ENCODE peak calls at places on chromosomes 12 and 14, in five cellular contexts. One of them, this sample, is unnamed.

GRCh38 chr12:12286441-12286840 is 19.6 kb upstream of the LRP6 start:
- DNase-seq in upper lobe of right lung: no peak
- DNase-seq in mammary epithelial cell: no peak
- DNase-seq in tibial artery: no peak
- DNase-seq in fibroblast of pulmonary artery: no peak
- DNase-seq in this sample: no peak

GRCh38 chr14:24427537-24428508 is 1.6 kb downstream of the CBLN3 start:
- DNase-seq in mammary epithelial cell: no peak
- DNase-seq in tibial artery: no peak
- DNase-seq in upper lobe of right lung: no peak
- DNase-seq in fibroblast of pulmonary artery: no peak
- DNase-seq in this sample: no peak

GRCh38 chr14:106803379-106803778 is 1277.0 kb downstream of the TMEM121 start:
- DNase-seq in upper lobe of right lung: no peak
- DNase-seq in mammary epithelial cell: no peak
- DNase-seq in fibroblast of pulmonary artery: no peak
- DNase-seq in tibial artery: no peak
- DNase-seq in this sample: no peak

GRCh38 chr12:24852420-24852819 is 96.5 kb downstream of the BCAT1 start:
- DNase-seq in upper lobe of right lung: no peak
- DNase-seq in mammary epithelial cell: no peak
- DNase-seq in tibial artery: no peak
- DNase-seq in fibroblast of pulmonary artery: peak; percentile 23
- DNase-seq in this sample: no peak

GRCh38 chr14:103533137-103533998 is 4.4 kb downstream of the TRMT61A start:
- DNase-seq in tibial artery: no peak
- DNase-seq in mammary epithelial cell: no peak
- DNase-seq in upper lobe of right lung: no peak
- DNase-seq in fibroblast of pulmonary artery: no peak
- DNase-seq in this sample: no peak

GRCh38 chr14:67820428-67820881 is 876 bp downstream of the RAD51B start:
- DNase-seq in mammary epithelial cell: peak; percentile 8
- DNase-seq in upper lobe of right lung: no peak
- DNase-seq in tibial artery: no peak
- DNase-seq in fibroblast of pulmonary artery: peak; percentile 14
- DNase-seq in this sample: peak; percentile 36

GRCh38 chr12:51080136-51080535 is 3.3 kb downstream of the CSRNP2 start:
- DNase-seq in mammary epithelial cell: no peak
- DNase-seq in fibroblast of pulmonary artery: no peak
- DNase-seq in upper lobe of right lung: no peak
- DNase-seq in tibial artery: no peak
- DNase-seq in this sample: no peak

GRCh38 chr14:97705107-97705506 is 907.9 kb downstream of the VRK1 start:
- DNase-seq in mammary epithelial cell: no peak
- DNase-seq in fibroblast of pulmonary artery: no peak
- DNase-seq in upper lobe of right lung: no peak
- DNase-seq in tibial artery: no peak
- DNase-seq in this sample: no peak

GRCh38 chr14:73458219-73458976 is at the start of gene NUMB:
- DNase-seq in mammary epithelial cell: peak; percentile 100
- DNase-seq in tibial artery: peak; percentile 99
- DNase-seq in fibroblast of pulmonary artery: peak; percentile 100
- DNase-seq in upper lobe of right lung: peak; percentile 97
- DNase-seq in this sample: peak; percentile 100

GRCh38 chr14:80202888-80203562 is 8.3 kb downstream of the DIO2 start:
- DNase-seq in tibial artery: no peak
- DNase-seq in fibroblast of pulmonary artery: peak; percentile 11
- DNase-seq in mammary epithelial cell: no peak
- DNase-seq in upper lobe of right lung: no peak
- DNase-seq in this sample: peak; percentile 6

GRCh38 chr14:70934502-70935134 is 27.4 kb downstream of the PCNX1 start:
- DNase-seq in mammary epithelial cell: peak; percentile 45
- DNase-seq in tibial artery: no peak
- DNase-seq in fibroblast of pulmonary artery: peak; percentile 72
- DNase-seq in upper lobe of right lung: no peak
- DNase-seq in this sample: no peak

GRCh38 chr12:5960783-5961182 is 15.7 kb upstream of the ANO2 start:
- DNase-seq in tibial artery: no peak
- DNase-seq in mammary epithelial cell: no peak
- DNase-seq in upper lobe of right lung: no peak
- DNase-seq in fibroblast of pulmonary artery: no peak
- DNase-seq in this sample: no peak

GRCh38 chr12:98179151-98179550 is 336.2 kb upstream of the TMPO start:
- DNase-seq in fibroblast of pulmonary artery: no peak
- DNase-seq in tibial artery: no peak
- DNase-seq in mammary epithelial cell: no peak
- DNase-seq in upper lobe of right lung: no peak
- DNase-seq in this sample: no peak

GRCh38 chr14:91931478-91932088 is 15.9 kb downstream of the FBLN5 start:
- DNase-seq in mammary epithelial cell: no peak
- DNase-seq in fibroblast of pulmonary artery: no peak
- DNase-seq in upper lobe of right lung: no peak
- DNase-seq in tibial artery: peak; percentile 35
- DNase-seq in this sample: no peak

GRCh38 chr12:53843545-53843944 is 91.8 kb upstream of the CISTR start:
- DNase-seq in mammary epithelial cell: no peak
- DNase-seq in tibial artery: no peak
- DNase-seq in fibroblast of pulmonary artery: no peak
- DNase-seq in upper lobe of right lung: no peak
- DNase-seq in this sample: no peak

GRCh38 chr12:21839776-21840175 is 65.3 kb upstream of the KCNJ8 start:
- DNase-seq in mammary epithelial cell: no peak
- DNase-seq in fibroblast of pulmonary artery: no peak
- DNase-seq in upper lobe of right lung: no peak
- DNase-seq in tibial artery: no peak
- DNase-seq in this sample: no peak

GRCh38 chr12:124497658-124498057 is 69.8 kb downstream of the NCOR2 start:
- DNase-seq in fibroblast of pulmonary artery: peak; percentile 87
- DNase-seq in tibial artery: peak; percentile 75
- DNase-seq in mammary epithelial cell: peak; percentile 68
- DNase-seq in upper lobe of right lung: no peak
- DNase-seq in this sample: peak; percentile 74

GRCh38 chr12:12443482-12443881 is 86.6 kb downstream of the BORCS5 start:
- DNase-seq in mammary epithelial cell: no peak
- DNase-seq in tibial artery: peak; percentile 61
- DNase-seq in upper lobe of right lung: no peak
- DNase-seq in fibroblast of pulmonary artery: peak; percentile 67
- DNase-seq in this sample: no peak

GRCh38 chr14:61562321-61563161 is 132.8 kb upstream of the HIF1A start:
- DNase-seq in tibial artery: no peak
- DNase-seq in fibroblast of pulmonary artery: peak; percentile 98
- DNase-seq in upper lobe of right lung: no peak
- DNase-seq in mammary epithelial cell: peak; percentile 100
- DNase-seq in this sample: peak; percentile 100

GRCh38 chr12:119730381-119730780 is 62.4 kb downstream of the PRKAB1 start:
- DNase-seq in tibial artery: no peak
- DNase-seq in fibroblast of pulmonary artery: no peak
- DNase-seq in mammary epithelial cell: no peak
- DNase-seq in upper lobe of right lung: no peak
- DNase-seq in this sample: no peak

GRCh38 chr14:99980299-99980698 is 84.9 kb upstream of the EVL start:
- DNase-seq in upper lobe of right lung: no peak
- DNase-seq in tibial artery: no peak
- DNase-seq in fibroblast of pulmonary artery: no peak
- DNase-seq in mammary epithelial cell: no peak
- DNase-seq in this sample: no peak

GRCh38 chr14:34052658-34053014 is 101.8 kb upstream of the EGLN3 start:
- DNase-seq in upper lobe of right lung: no peak
- DNase-seq in tibial artery: peak; percentile 26
- DNase-seq in mammary epithelial cell: peak; percentile 75
- DNase-seq in fibroblast of pulmonary artery: peak; percentile 53
- DNase-seq in this sample: peak; percentile 58

GRCh38 chr14:22422238-22422637 is 166.8 kb downstream of the DAD1 start:
- DNase-seq in tibial artery: no peak
- DNase-seq in upper lobe of right lung: no peak
- DNase-seq in mammary epithelial cell: no peak
- DNase-seq in fibroblast of pulmonary artery: no peak
- DNase-seq in this sample: no peak

GRCh38 chr12:56469007-56469930 is 891 bp downstream of the SPRYD4 start:
- DNase-seq in mammary epithelial cell: no peak
- DNase-seq in upper lobe of right lung: no peak
- DNase-seq in fibroblast of pulmonary artery: no peak
- DNase-seq in tibial artery: no peak
- DNase-seq in this sample: no peak

GRCh38 chr12:54197037-54197909 is 8.5 kb upstream of the SMUG1 start:
- DNase-seq in upper lobe of right lung: no peak
- DNase-seq in fibroblast of pulmonary artery: no peak
- DNase-seq in mammary epithelial cell: peak; percentile 31
- DNase-seq in tibial artery: no peak
- DNase-seq in this sample: no peak

GRCh38 chr14:35865611-35866010 is 39.5 kb downstream of the BRMS1L start:
- DNase-seq in mammary epithelial cell: no peak
- DNase-seq in fibroblast of pulmonary artery: no peak
- DNase-seq in upper lobe of right lung: no peak
- DNase-seq in tibial artery: no peak
- DNase-seq in this sample: no peak

GRCh38 chr12:20367731-20368652 is at the start of gene PDE3A:
- DNase-seq in mammary epithelial cell: peak; percentile 14
- DNase-seq in upper lobe of right lung: peak; percentile 71
- DNase-seq in tibial artery: peak; percentile 71
- DNase-seq in fibroblast of pulmonary artery: peak; percentile 88
- DNase-seq in this sample: peak; percentile 20

GRCh38 chr12:18479266-18479665 is 217.9 kb downstream of the PIK3C2G start:
- DNase-seq in upper lobe of right lung: no peak
- DNase-seq in tibial artery: no peak
- DNase-seq in fibroblast of pulmonary artery: no peak
- DNase-seq in mammary epithelial cell: peak; percentile 89
- DNase-seq in this sample: peak; percentile 96

GRCh38 chr12:16950041-16950677 is 344.2 kb upstream of the LMO3 start:
- DNase-seq in upper lobe of right lung: no peak
- DNase-seq in mammary epithelial cell: no peak
- DNase-seq in fibroblast of pulmonary artery: no peak
- DNase-seq in tibial artery: no peak
- DNase-seq in this sample: no peak

GRCh38 chr12:53751336-53752191 is at the start of gene CISTR:
- DNase-seq in tibial artery: no peak
- DNase-seq in fibroblast of pulmonary artery: no peak
- DNase-seq in mammary epithelial cell: no peak
- DNase-seq in upper lobe of right lung: peak; percentile 78
- DNase-seq in this sample: no peak

GRCh38 chr12:112001555-112001954 is 11.4 kb downstream of the TMEM116 start:
- DNase-seq in upper lobe of right lung: no peak
- DNase-seq in fibroblast of pulmonary artery: no peak
- DNase-seq in mammary epithelial cell: no peak
- DNase-seq in tibial artery: no peak
- DNase-seq in this sample: no peak

GRCh38 chr14:76701981-76702380 is 59.3 kb upstream of the VASH1 start:
- DNase-seq in fibroblast of pulmonary artery: no peak
- DNase-seq in mammary epithelial cell: no peak
- DNase-seq in upper lobe of right lung: no peak
- DNase-seq in tibial artery: peak; percentile 96
- DNase-seq in this sample: no peak

DNA sequence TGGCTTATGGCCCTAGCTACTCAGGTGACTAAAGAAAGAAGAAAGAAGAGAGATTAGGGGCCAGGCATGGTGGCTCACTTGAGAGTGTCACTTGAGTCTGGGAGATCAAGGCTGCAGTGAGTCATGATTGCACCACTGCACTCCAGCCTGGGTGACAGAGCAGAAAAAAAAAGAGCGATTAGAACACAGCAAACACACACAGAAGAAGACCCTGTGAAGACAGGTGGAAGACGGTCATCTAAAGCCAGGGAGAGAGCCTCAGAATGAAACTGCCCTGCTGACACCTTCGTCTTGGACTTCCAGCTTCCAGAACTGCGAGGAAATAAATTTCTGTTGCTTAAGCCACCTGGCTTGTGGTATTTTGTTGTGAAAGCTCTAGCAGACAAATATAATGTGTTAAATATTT is 17.5 kb upstream of the PPP1CC start:
- DNase-seq in fibroblast of pulmonary artery: no peak
- DNase-seq in upper lobe of right lung: no peak
- DNase-seq in mammary epithelial cell: no peak
- DNase-seq in tibial artery: no peak
- DNase-seq in this sample: no peak
- H3K4me3 ChIP-seq in fibroblast of pulmonary artery: no peak overlapping the region
- H3K4me3 ChIP-seq in upper lobe of right lung: no peak overlapping the region
- H3K4me3 ChIP-seq in mammary epithelial cell: no peak overlapping the region
- H3K4me3 ChIP-seq in tibial artery: no peak overlapping the region
- H3K4me3 ChIP-seq in this sample: no peak overlapping the region

GRCh38 chr12:68260153-68260552 is 6.7 kb upstream of the IL22 start:
- DNase-seq in tibial artery: no peak
- DNase-seq in fibroblast of pulmonary artery: no peak
- DNase-seq in upper lobe of right lung: no peak
- DNase-seq in mammary epithelial cell: no peak
- DNase-seq in this sample: no peak
- H3K4me3 ChIP-seq in tibial artery: no peak overlapping the region
- H3K4me3 ChIP-seq in fibroblast of pulmonary artery: no peak overlapping the region
- H3K4me3 ChIP-seq in upper lobe of right lung: no peak overlapping the region
- H3K4me3 ChIP-seq in mammary epithelial cell: no peak overlapping the region
- H3K4me3 ChIP-seq in this sample: no peak overlapping the region

DNA sequence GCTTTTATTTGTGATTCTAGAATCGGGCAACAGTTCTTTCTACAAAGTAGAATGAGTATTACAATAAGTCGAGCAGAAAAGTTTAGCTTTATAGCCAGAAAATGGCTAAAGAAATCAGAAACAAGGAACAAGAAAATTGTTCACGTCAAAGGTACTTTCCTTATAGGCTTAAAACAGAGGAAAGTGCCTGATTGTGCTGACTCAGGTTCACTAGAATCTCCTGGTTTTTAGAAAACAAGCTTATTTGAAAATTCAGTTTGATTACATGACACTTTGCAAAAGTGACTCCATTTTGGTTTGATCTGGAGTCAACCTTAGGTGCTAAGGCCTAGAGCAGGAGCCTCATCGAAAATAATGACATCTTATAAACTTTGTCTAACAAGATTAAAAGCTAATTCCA is 564.7 kb upstream of the FLRT2 start:
- DNase-seq in mammary epithelial cell: no peak
- DNase-seq in tibial artery: no peak
- DNase-seq in fibroblast of pulmonary artery: no peak
- DNase-seq in upper lobe of right lung: no peak
- DNase-seq in this sample: no peak
- H3K4me3 ChIP-seq in mammary epithelial cell: no peak overlapping the region
- H3K4me3 ChIP-seq in tibial artery: no peak overlapping the region
- H3K4me3 ChIP-seq in fibroblast of pulmonary artery: no peak overlapping the region
- H3K4me3 ChIP-seq in upper lobe of right lung: no peak overlapping the region
- H3K4me3 ChIP-seq in this sample: no peak overlapping the region

DNA sequence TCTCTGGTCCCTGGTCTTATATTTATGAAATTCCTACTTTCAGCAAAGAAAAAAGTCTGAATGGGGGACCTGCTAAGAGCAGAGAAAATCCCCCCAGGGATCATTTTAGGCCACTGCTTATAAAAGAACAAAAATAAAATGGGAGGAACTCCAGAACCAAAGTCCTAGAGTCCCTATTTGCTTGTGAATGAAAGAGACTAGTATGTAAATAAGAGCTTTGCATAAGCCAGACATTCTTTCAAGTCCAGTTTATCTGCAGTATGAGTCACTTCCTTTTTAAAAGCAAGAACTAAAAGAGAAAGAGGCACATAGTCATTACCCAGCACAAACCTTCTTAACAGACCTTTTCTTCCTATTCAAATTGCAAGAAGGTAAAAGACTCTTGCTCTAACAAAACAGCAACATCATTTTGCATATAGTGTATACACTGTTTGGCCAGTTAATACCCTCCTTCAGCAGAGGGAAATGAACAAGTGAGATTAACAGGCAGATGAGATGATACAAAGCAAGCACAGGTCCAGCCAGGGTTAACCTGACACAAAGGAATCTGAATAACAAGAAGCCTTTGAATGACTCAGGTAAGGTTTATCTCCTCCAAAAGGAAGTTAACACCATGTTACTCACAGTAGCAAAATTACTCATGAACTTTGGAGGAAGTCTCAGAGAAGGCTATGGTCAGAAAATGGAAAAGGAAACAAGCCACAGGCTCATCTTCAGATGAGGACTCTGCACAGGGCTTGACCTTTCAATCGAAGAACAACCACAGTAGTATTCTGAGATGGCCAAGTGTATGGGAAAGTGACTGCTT is 87.3 kb downstream of the PHLDA1 start:
- DNase-seq in mammary epithelial cell: peak; percentile 93
- DNase-seq in fibroblast of pulmonary artery: peak; percentile 92
- DNase-seq in upper lobe of right lung: no peak
- DNase-seq in tibial artery: no peak
- DNase-seq in this sample: peak; percentile 97
- H3K4me3 ChIP-seq in mammary epithelial cell: peak overlapping the region; percentile 2
- H3K4me3 ChIP-seq in fibroblast of pulmonary artery: no peak overlapping the region
- H3K4me3 ChIP-seq in upper lobe of right lung: no peak overlapping the region
- H3K4me3 ChIP-seq in tibial artery: no peak overlapping the region
- H3K4me3 ChIP-seq in this sample: no peak overlapping the region

This sample was measured in bronchial epithelial cell.